ENCODE peak calls at places on chromosomes 5 and 9, in ten cellular contexts. W is breast epithelium, P is GM12878, O is astrocyte, E is sigmoid colon, N is uterus, R is SK-N-SH, Z is A549, M is K562, S is HL-60. C is an unnamed sample.

GRCh38 chr9:100170085-100170484 is 71.0 kb downstream of the INVS start:
- DNase-seq in M (no peak), O (no peak), S (no peak), N (no peak), E (no peak), R (no peak), P (no peak), Z (no peak), W (no peak), C (no peak)

GRCh38 chr5:132763369-132764036 is 13.5 kb downstream of the SEPTIN8 start:
- DNase-seq in E (no peak), R (no peak), M (no peak), Z (no peak), P (no peak), N (no peak), O (no peak), W (no peak), S (no peak), C (peak; percentile 42)

GRCh38 chr5:123545506-123545905 is 33.5 kb downstream of the CSNK1G3 start:
- DNase-seq in M (peak; percentile 21), R (no peak), E (no peak), N (no peak), W (no peak), Z (peak; percentile 38), O (no peak), S (no peak), P (no peak), C (no peak)

GRCh38 chr5:40171971-40172370 is 507.7 kb upstream of the PTGER4 start:
- DNase-seq in E (no peak), R (no peak), S (no peak), W (no peak), M (no peak), P (no peak), N (no peak), O (peak; percentile 41), Z (peak; percentile 7), C (no peak)

GRCh38 chr5:16411741-16412455 is 53.7 kb downstream of the ZNF622 start:
- DNase-seq in P (no peak), O (peak; percentile 44), R (no peak), N (no peak), Z (no peak), M (no peak), W (no peak), S (no peak), E (no peak), C (no peak)

GRCh38 chr5:139494832-139495231 is 12.3 kb upstream of the STING1 start:
- DNase-seq in O (peak; percentile 49), S (no peak), P (no peak), M (no peak), W (no peak), Z (no peak), N (no peak), E (no peak), R (no peak), C (no peak)

GRCh38 chr5:109743770-109744212 is 54.1 kb downstream of the MAN2A1 start:
- DNase-seq in M (peak; percentile 20), W (no peak), Z (peak; percentile 69), R (no peak), N (no peak), S (no peak), P (no peak), O (peak; percentile 94), E (no peak), C (no peak)

GRCh38 chr5:74945561-74946165 is 79.5 kb upstream of the FAM169A start:
- DNase-seq in W (no peak), P (peak; percentile 27), M (no peak), O (no peak), N (no peak), S (no peak), R (no peak), Z (no peak), E (no peak), C (no peak)

GRCh38 chr5:96292582-96293247 is 140.3 kb downstream of the PCSK1 start:
- DNase-seq in O (no peak), N (no peak), S (no peak), P (no peak), Z (no peak), E (peak; percentile 65), M (no peak), R (no peak), W (no peak), C (peak; percentile 61)

GRCh38 chr9:109973336-109973735 is 193.3 kb downstream of the PALM2AKAP2 start:
- DNase-seq in R (no peak), Z (no peak), N (no peak), P (no peak), E (no peak), O (no peak), S (no peak), M (no peak), W (no peak), C (no peak)

GRCh38 chr5:80935811-80936385 is 24.3 kb upstream of the RASGRF2 start:
- DNase-seq in Z (no peak), E (no peak), W (no peak), O (no peak), P (no peak), N (no peak), R (no peak), M (no peak), S (no peak), C (no peak)

GRCh38 chr9:107224252-107224651 is 58.8 kb upstream of the RAD23B start:
- DNase-seq in M (no peak), W (no peak), N (no peak), S (no peak), Z (no peak), P (no peak), R (peak; percentile 17), O (no peak), E (no peak), C (no peak)

GRCh38 chr5:175252234-175252805 is 191.7 kb downstream of the DRD1 start:
- DNase-seq in N (no peak), P (no peak), W (no peak), E (no peak), R (no peak), M (no peak), O (peak; percentile 61), Z (no peak), S (no peak), C (no peak)

GRCh38 chr5:10534491-10535236 is 29.2 kb upstream of the ANKRD33B start:
- DNase-seq in O (no peak), M (no peak), P (no peak), S (no peak), R (no peak), Z (no peak), E (peak; percentile 65), W (no peak), N (no peak), C (no peak)

GRCh38 chr9:127960410-127961165 is 20.2 kb downstream of the EEIG1 start:
- DNase-seq in W (no peak), E (no peak), N (no peak), O (no peak), M (peak; percentile 46), R (no peak), P (no peak), S (no peak), Z (no peak), C (no peak)

GRCh38 chr5:115946655-115947054 is 15.6 kb upstream of the LVRN start:
- DNase-seq in N (no peak), S (no peak), M (no peak), E (no peak), W (no peak), P (no peak), O (no peak), Z (peak; percentile 10), R (no peak), C (no peak)

GRCh38 chr5:140041099-140041491 is 2.0 kb downstream of the NRG2 start:
- DNase-seq in O (no peak), M (no peak), E (no peak), R (no peak), W (no peak), N (no peak), Z (no peak), P (no peak), S (no peak), C (no peak)

GRCh38 chr5:153629027-153629426 is 138.6 kb downstream of the GRIA1 start:
- DNase-seq in O (peak; percentile 96), W (no peak), E (no peak), N (no peak), Z (peak; percentile 56), P (no peak), M (no peak), S (no peak), R (peak; percentile 1), C (no peak)

GRCh38 chr9:33988219-33988890 is 60.3 kb downstream of the UBAP2 start:
- DNase-seq in O (peak; percentile 12), E (no peak), W (no peak), R (no peak), P (peak; percentile 62), Z (no peak), N (no peak), S (no peak), M (no peak), C (no peak)

GRCh38 chr5:159409801-159410200 is 79.5 kb upstream of the IL12B start:
- DNase-seq in R (no peak), Z (no peak), N (no peak), P (peak; percentile 44), E (no peak), O (no peak), W (no peak), S (no peak), M (no peak), C (no peak)
- H3K27ac ChIP-seq in R (no peak overlapping the region), Z (no peak overlapping the region), N (no peak overlapping the region), P (no peak overlapping the region), E (no peak overlapping the region), O (no peak overlapping the region), W (no peak overlapping the region), S (no peak overlapping the region), M (no peak overlapping the region), C (no peak overlapping the region)

GRCh38 chr5:7261049-7261448 is 134.9 kb upstream of the ADCY2 start:
- DNase-seq in W (no peak), S (peak; percentile 11), O (peak; percentile 34), E (no peak), R (peak; percentile 10), P (no peak), N (no peak), M (peak; percentile 18), Z (peak; percentile 50), C (no peak)
- TF ChIP-seq CTCF in W (peak; percentile 28), S (peak; percentile 14), O (peak; percentile 61), E (peak; percentile 18), R (peak; percentile 66), P (peak; percentile 41), N (peak; percentile 21), M (peak; percentile 48), Z (peak; percentile 45), C (peak; percentile 47)

DNA sequence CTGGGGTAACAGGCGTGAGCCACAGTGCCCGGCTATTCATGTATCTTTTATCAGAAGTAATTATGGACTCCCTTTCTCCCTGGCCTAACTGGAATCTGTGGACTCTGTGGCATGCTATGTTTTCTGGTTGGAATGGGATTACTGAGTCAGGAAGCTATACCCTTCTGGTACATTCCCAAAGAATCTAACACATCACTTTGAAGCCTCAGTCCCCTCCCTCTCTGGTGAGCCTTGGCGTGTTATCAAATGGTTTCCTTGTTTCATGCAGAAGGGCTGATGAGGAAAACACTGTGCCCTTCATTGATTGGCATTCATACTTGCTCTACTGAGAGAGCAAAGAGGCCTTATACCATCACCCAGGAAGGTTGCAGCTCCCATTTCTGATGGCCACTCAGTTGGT is 22.9 kb downstream of the C5orf15 start:
- DNase-seq in P (no peak), E (no peak), R (no peak), S (no peak), M (no peak), W (no peak), N (no peak), O (peak; percentile 52), Z (no peak), C (no peak)
- H3K27ac ChIP-seq in P (no peak overlapping the region), E (no peak overlapping the region), R (no peak overlapping the region), S (no peak overlapping the region), M (no peak overlapping the region), W (no peak overlapping the region), N (no peak overlapping the region), O (no peak overlapping the region), Z (no peak overlapping the region), C (no peak overlapping the region)

GRCh38 chr5:93300945-93301344 is 280.1 kb downstream of the NR2F1-AS1 start:
- DNase-seq in O (no peak), R (no peak), E (no peak), M (no peak), Z (no peak), N (no peak), S (no peak), P (no peak), W (no peak), C (no peak)
- TF ChIP-seq CTCF in O (no peak), R (no peak), E (no peak), M (no peak), Z (no peak), N (no peak), S (no peak), P (no peak), W (no peak), C (no peak)

C was measured in right atrium auricular region.